ENCODE peak calls at places on chromosomes 3 and 15, in ten cellular contexts. G, B, C, D, H, Q, A, X, T and M are unnamed samples.

GRCh38 chr15:70741107-70741511 is 22.2 kb downstream of the UACA start:
- DNase-seq in G (no peak), B (peak; percentile 78), C (no peak), D (peak; percentile 65), H (peak; percentile 71), Q (no peak), A (peak; percentile 85), X (peak; percentile 70), T (no peak), M (no peak)

GRCh38 chr3:65831733-65832425 is 206.8 kb downstream of the MAGI1 start:
- DNase-seq in G (no peak), B (peak; percentile 96), C (peak; percentile 67), D (peak; percentile 63), H (no peak), Q (no peak), A (no peak), X (no peak), T (no peak), M (no peak)

GRCh38 chr3:138768126-138768525 is 66.6 kb downstream of the PIK3CB start:
- DNase-seq in G (peak; percentile 43), B (no peak), C (peak; percentile 25), D (no peak), H (no peak), Q (no peak), A (no peak), X (no peak), T (peak; percentile 53), M (no peak)

GRCh38 chr3:58580826-58581327 is 3.7 kb upstream of the FAM107A start:
- DNase-seq in G (no peak), B (no peak), C (no peak), D (no peak), H (no peak), Q (no peak), A (peak; percentile 31), X (no peak), T (no peak), M (no peak)

GRCh38 chr3:61600195-61600594 is 38.8 kb downstream of the PTPRG start:
- DNase-seq in G (no peak), B (no peak), C (no peak), D (no peak), H (no peak), Q (no peak), A (no peak), X (no peak), T (no peak), M (no peak)

GRCh38 chr15:38651328-38652038 is 86.9 kb upstream of the RASGRP1 start:
- DNase-seq in G (no peak), B (no peak), C (no peak), D (no peak), H (no peak), Q (no peak), A (no peak), X (no peak), T (peak; percentile 88), M (peak; percentile 91)

GRCh38 chr15:66848116-66848515 is 146.1 kb downstream of the SMAD6 start:
- DNase-seq in G (peak; percentile 14), B (no peak), C (no peak), D (no peak), H (no peak), Q (no peak), A (no peak), X (no peak), T (no peak), M (no peak)

GRCh38 chr3:64291345-64291744 is 66.1 kb upstream of the PRICKLE2 start:
- DNase-seq in G (no peak), B (peak; percentile 90), C (peak; percentile 72), D (peak; percentile 74), H (no peak), Q (no peak), A (peak; percentile 84), X (no peak), T (no peak), M (no peak)

GRCh38 chr3:183745300-183746098 is 47.9 kb downstream of the YEATS2 start:
- DNase-seq in G (peak; percentile 39), B (peak; percentile 76), C (peak; percentile 40), D (no peak), H (no peak), Q (no peak), A (no peak), X (peak; percentile 6), T (no peak), M (no peak)

GRCh38 chr3:16148783-16149182 is 25.7 kb upstream of the GALNT15 start:
- DNase-seq in G (no peak), B (peak; percentile 94), C (no peak), D (peak; percentile 73), H (peak; percentile 86), Q (no peak), A (peak; percentile 83), X (no peak), T (no peak), M (peak; percentile 22)

GRCh38 chr3:117495620-117496019 is 786.0 kb downstream of the TUSC7 start:
- DNase-seq in G (no peak), B (peak; percentile 18), C (no peak), D (no peak), H (no peak), Q (no peak), A (no peak), X (no peak), T (no peak), M (no peak)

GRCh38 chr15:73851679-73852078 is 21.7 kb upstream of the TBC1D21 start:
- DNase-seq in G (peak; percentile 79), B (peak; percentile 59), C (peak; percentile 64), D (peak; percentile 5), H (peak; percentile 56), Q (no peak), A (no peak), X (peak; percentile 88), T (peak; percentile 53), M (peak; percentile 87)

GRCh38 chr3:79162653-79163052 is 605.1 kb downstream of the ROBO1 start:
- DNase-seq in G (no peak), B (peak; percentile 20), C (no peak), D (no peak), H (no peak), Q (no peak), A (no peak), X (no peak), T (no peak), M (no peak)

GRCh38 chr3:1269808-1270207 is 177.0 kb downstream of the CNTN6 start:
- DNase-seq in G (no peak), B (peak; percentile 30), C (no peak), D (no peak), H (no peak), Q (no peak), A (no peak), X (no peak), T (no peak), M (no peak)

GRCh38 chr15:43143203-43143941 is 10.0 kb downstream of the TMEM62 start:
- DNase-seq in G (no peak), B (no peak), C (no peak), D (no peak), H (no peak), Q (no peak), A (no peak), X (no peak), T (no peak), M (peak; percentile 47)

GRCh38 chr3:31132132-31132769 is 237.8 kb upstream of the GADL1 start:
- DNase-seq in G (no peak), B (peak; percentile 48), C (peak; percentile 52), D (no peak), H (no peak), Q (peak; percentile 49), A (no peak), X (peak; percentile 35), T (peak; percentile 54), M (peak; percentile 71)

GRCh38 chr3:108608750-108609149 is 19.2 kb downstream of the DZIP3 start:
- DNase-seq in G (peak; percentile 67), B (no peak), C (no peak), D (no peak), H (no peak), Q (no peak), A (no peak), X (no peak), T (no peak), M (no peak)